ENCODE peak calls at places on chromosomes 11 and 22, in five cellular contexts. V is cardiac fibroblast, G is fibroblast of mammary gland, Z is foreskin fibroblast, E is A549. U is an unnamed sample.

GRCh38 chr22:46055176-46055850 is 78.4 kb upstream of the WNT7B start:
- DNase-seq in Z (no peak), G (peak), E (no peak), V (peak), U (peak)

GRCh38 chr11:19185036-19185435 is 16.7 kb downstream of the CSRP3 start:
- DNase-seq in E (no peak), V (no peak), Z (no peak), G (no peak), U (no peak)

GRCh38 chr22:39528681-39529486 is 3.7 kb downstream of the RPS19BP1 start:
- DNase-seq in Z (peak), E (peak), V (peak), G (peak), U (peak)

GRCh38 chr11:108754901-108755625 is 90.2 kb downstream of the DDX10 start:
- DNase-seq in E (no peak), V (peak), G (peak), Z (peak), U (peak)

GRCh38 chr11:64831411-64831891 is 13.0 kb downstream of the CDC42BPG start:
- DNase-seq in Z (no peak), E (no peak), G (no peak), V (no peak), U (no peak)

GRCh38 chr11:36455658-36456111 is 54.4 kb downstream of the TRAF6 start:
- DNase-seq in V (peak), Z (peak), G (peak), E (peak), U (peak)

GRCh38 chr11:118912742-118913410 is 12.8 kb downstream of the BCL9L start:
- DNase-seq in V (peak), E (no peak), Z (no peak), G (peak), U (no peak)

GRCh38 chr11:61008971-61009370 is 37.5 kb downstream of the CD6 start:
- DNase-seq in V (no peak), E (no peak), Z (no peak), G (no peak), U (no peak)

GRCh38 chr11:94831529-94831928 is 63.4 kb downstream of the AMOTL1 start:
- DNase-seq in E (no peak), V (peak), G (no peak), Z (no peak), U (no peak)

GRCh38 chr22:49999063-49999900 is 13.3 kb downstream of the IL17REL start:
- DNase-seq in Z (no peak), V (no peak), G (no peak), E (no peak), U (no peak)

GRCh38 chr11:130431337-130431773 is 2.9 kb upstream of the ADAMTS8 start:
- DNase-seq in Z (peak), E (peak), G (peak), V (peak), U (peak)

GRCh38 chr22:46622081-46622521 is 1.9 kb downstream of the GRAMD4 start:
- DNase-seq in G (no peak), V (no peak), E (no peak), Z (no peak), U (no peak)

GRCh38 chr11:48169706-48170105 is 46.9 kb upstream of the OR4B1 start:
- DNase-seq in E (no peak), V (peak), G (peak), Z (no peak), U (no peak)

GRCh38 chr11:123461164-123461563 is 31.1 kb downstream of the GRAMD1B start:
- DNase-seq in E (no peak), Z (no peak), G (no peak), V (no peak), U (no peak)

GRCh38 chr11:128521697-128522062 is 65.7 kb downstream of the ETS1 start:
- DNase-seq in E (no peak), Z (no peak), V (peak), G (peak), U (peak)

GRCh38 chr11:128522063-128522942 is 65.1 kb downstream of the ETS1 start:
- DNase-seq in Z (peak), V (peak), E (peak), G (peak), U (peak)

GRCh38 chr11:128522943-128523518 is 64.3 kb downstream of the ETS1 start:
- DNase-seq in G (no peak), E (no peak), Z (no peak), V (no peak), U (no peak)

GRCh38 chr11:128524172-128524571 is 63.2 kb downstream of the ETS1 start:
- DNase-seq in V (peak), G (peak), Z (peak), E (no peak), U (no peak)

GRCh38 chr11:128523616-128524015 is 63.7 kb downstream of the ETS1 start:
- DNase-seq in E (no peak), G (peak), V (peak), Z (peak), U (peak)
- H3K4me3 ChIP-seq in E (no peak), G (no peak), V (peak), Z (no peak), U (no peak)

GRCh38 chr11:20612416-20612815 is 13.0 kb downstream of the SLC6A5 start:
- DNase-seq in V (no peak), Z (no peak), G (no peak), E (no peak), U (no peak)
- TF ChIP-seq CTCF in V (no peak), Z (no peak), G (no peak), E (no peak), U (no peak)

GRCh38 chr22:23144926-23145906 is at the start of gene RAB36:
- DNase-seq in G (peak), E (peak), Z (peak), V (peak), U (peak)

GRCh38 chr22:23144432-23144831 is 845 bp upstream of the RAB36 start:
- DNase-seq in E (no peak), Z (no peak), G (no peak), V (no peak), U (no peak)

GRCh38 chr22:23140385-23140784 is 1.4 kb downstream of the RSPH14 start:
- DNase-seq in G (no peak), Z (no peak), E (no peak), V (no peak), U (no peak)

GRCh38 chr22:23143119-23143518 is 1.3 kb upstream of the RSPH14 start:
- DNase-seq in G (no peak), Z (no peak), V (no peak), E (no peak), U (no peak)

DNA sequence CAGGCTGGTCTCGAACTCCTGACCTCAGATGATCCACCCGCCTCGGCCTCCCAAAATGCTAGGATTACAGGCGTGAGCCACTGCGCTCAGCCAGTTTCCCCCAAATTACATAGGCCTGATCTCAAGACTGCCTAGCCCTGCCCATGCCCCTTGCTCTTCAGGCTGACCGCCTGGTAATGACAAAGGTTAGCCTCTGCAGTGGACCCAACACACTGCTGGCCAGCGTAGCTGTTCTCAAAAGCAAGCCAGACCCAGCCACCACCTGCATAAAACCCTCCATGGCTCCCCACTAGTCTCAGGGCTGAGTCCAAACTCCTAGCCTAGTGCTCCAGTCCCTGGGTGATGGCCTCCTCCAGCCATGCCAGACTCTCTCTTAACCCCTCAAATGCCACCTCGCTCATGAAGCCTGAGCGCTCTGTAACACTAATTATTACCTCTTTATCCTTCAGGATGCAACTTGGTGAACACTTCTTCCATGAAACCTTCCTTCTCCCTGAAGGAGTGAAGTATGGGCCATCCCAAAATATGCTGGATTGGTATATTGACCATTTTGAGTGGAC is 836 bp upstream of the RSPH14 start:
- DNase-seq in Z (no peak), V (no peak), E (no peak), G (no peak), U (no peak)
- H3K4me3 ChIP-seq in Z (no peak), V (no peak), E (peak), G (no peak), U (no peak)

GRCh38 chr11:96044747-96045146 is 120.8 kb upstream of the MTMR2 start:
- DNase-seq in G (no peak), Z (no peak), E (no peak), V (no peak), U (no peak)

GRCh38 chr11:96049426-96049825 is 125.5 kb upstream of the MTMR2 start:
- DNase-seq in Z (peak), E (no peak), G (peak), V (peak), U (peak)

GRCh38 chr11:96044311-96044710 is 120.4 kb upstream of the MTMR2 start:
- DNase-seq in E (no peak), Z (no peak), V (no peak), G (no peak), U (no peak)

GRCh38 chr11:96050435-96051182 is 126.7 kb upstream of the MTMR2 start:
- DNase-seq in V (peak), Z (no peak), G (peak), E (no peak), U (peak)

GRCh38 chr11:96045622-96046456 is 121.9 kb upstream of the MTMR2 start:
- DNase-seq in Z (peak), G (peak), E (no peak), V (peak), U (peak)
- TF ChIP-seq CTCF in Z (peak), G (peak), E (no peak), V (peak), U (peak)

GRCh38 chr11:116458546-116458945 is 314.2 kb downstream of the BUD13 start:
- DNase-seq in G (no peak), E (no peak), V (no peak), Z (no peak), U (no peak)

GRCh38 chr11:116459233-116459632 is 313.6 kb downstream of the BUD13 start:
- DNase-seq in Z (no peak), G (no peak), V (no peak), E (no peak), U (no peak)

GRCh38 chr11:116461789-116462188 is 311.0 kb downstream of the BUD13 start:
- DNase-seq in V (no peak), G (no peak), E (no peak), Z (no peak), U (no peak)

GRCh38 chr11:116459644-116460043 is 313.1 kb downstream of the BUD13 start:
- DNase-seq in G (no peak), E (no peak), V (no peak), Z (no peak), U (no peak)

DNA sequence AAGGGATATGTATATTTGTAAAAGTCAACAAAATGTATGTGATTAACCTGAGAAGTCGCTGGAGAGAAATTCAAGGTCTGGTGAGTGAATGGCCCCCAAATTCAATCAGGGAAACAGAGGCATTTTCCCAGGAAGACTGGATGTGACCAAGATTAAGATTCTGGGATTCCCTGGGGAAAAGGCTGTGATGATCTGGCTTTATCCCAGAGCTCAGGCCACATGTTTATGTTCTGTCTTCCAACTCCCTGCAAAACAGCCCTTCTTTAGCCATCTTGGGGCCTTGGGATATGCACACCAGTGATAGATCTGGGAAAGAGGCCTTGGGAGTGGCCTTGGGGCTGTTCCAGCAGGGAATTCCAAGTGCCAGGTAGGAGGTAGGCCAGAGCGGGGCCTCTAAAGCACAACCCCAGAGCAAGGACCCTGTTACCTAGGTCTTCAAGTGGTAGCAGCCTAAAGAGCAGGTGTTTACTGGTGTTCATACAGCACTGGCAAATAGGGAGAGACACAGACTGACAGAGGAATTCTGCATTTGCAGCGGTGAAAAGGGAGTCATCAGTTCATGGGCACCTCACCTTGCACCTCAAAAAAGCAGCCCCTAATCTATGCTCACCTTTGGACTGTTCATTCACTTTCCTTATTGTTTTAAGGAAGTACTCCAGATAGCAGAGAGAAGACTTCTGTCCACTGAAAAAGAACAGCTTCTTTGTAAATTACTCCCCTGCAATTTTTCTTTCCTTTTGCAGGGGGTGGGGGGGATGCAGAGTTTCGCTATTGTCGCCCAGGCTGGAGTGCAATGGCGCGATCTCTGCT is 312.4 kb downstream of the BUD13 start:
- DNase-seq in Z (no peak), G (no peak), E (no peak), V (no peak), U (no peak)
- H3K4me3 ChIP-seq in Z (no peak), G (no peak), E (no peak), V (no peak), U (no peak)

GRCh38 chr11:67521924-67522323 is 1.3 kb downstream of the CABP2 start:
- DNase-seq in Z (no peak), V (no peak), E (no peak), G (no peak), U (no peak)
- TF ChIP-seq CTCF in Z (no peak), V (no peak), E (no peak), G (no peak), U (no peak)

DNA sequence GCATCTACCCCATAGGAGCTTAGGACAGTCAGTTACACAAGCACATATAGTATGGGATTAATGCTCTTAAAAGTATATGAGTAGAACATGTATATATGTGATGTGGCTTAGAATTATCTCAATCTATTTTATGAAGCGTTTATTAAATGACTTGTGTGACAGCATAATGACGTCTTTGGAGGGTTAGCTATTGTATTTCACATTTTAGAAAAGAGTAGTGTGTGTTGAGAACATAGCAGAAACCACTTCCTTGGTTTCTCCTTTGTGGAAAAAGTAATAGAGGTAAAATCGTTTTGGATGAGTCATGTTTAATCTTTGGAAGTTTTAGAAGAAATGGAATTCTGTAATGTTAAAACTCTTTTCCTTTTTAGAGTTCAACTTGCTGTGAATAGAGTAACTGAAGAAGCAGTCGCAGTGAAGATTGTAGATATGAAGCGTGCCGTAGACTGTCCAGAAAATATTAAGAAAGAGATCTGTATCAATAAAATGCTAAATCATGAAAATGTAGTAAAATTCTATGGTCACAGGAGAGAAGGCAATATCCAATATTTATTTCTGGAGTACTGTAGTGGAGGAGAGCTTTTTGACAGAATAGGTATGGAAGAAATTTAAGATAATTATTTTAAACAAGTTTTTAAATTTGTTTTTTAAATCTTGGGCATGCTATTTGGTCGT is 2.4 kb downstream of the CHEK1 start:
- DNase-seq in E (no peak), Z (no peak), V (peak), G (peak), U (peak)
- H3K4me3 ChIP-seq in E (peak), Z (peak), V (peak), G (peak), U (peak)

GRCh38 chr11:81237139-81237538 is 1496.5 kb downstream of the FAM181B start:
- DNase-seq in V (peak), G (peak), E (no peak), Z (no peak), U (peak)
- TF ChIP-seq CTCF in V (no peak), G (peak), E (peak), Z (no peak), U (peak)

GRCh38 chr22:48536691-48537591 is 1290.7 kb downstream of the BRD1 start:
- DNase-seq in G (no peak), V (no peak), Z (no peak), E (no peak), U (no peak)
- H3K4me3 ChIP-seq in G (no peak), V (no peak), Z (no peak), E (no peak), U (no peak)

DNA sequence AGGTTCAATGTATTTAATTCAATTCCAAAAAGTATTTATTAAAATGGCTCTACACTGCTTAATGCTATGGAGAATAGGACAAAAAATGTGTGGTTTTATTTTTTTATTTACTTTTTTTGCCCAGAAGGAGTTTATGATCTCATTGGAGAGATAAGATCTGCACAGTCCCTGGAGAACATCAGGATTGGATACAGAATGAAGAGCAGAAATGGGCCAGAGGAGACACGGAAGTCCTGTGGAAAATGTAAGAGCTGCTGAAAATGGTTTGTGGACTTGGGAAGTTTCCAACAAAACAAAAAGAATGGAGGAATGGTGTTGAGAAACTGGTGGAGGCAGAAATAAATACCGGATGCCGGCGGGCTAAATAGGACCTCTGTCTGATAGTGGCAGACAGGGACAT is 554.6 kb downstream of the OPCML start:
- DNase-seq in V (no peak), Z (no peak), G (no peak), E (no peak), U (no peak)
- TF ChIP-seq CTCF in V (no peak), Z (no peak), G (no peak), E (no peak), U (no peak)

U was measured in astrocyte of the spinal cord.